ENCODE peak calls at places on chromosomes 1 and 21, in ten cellular contexts. One of them, this sample, is unnamed.
A peak's percentile ranks its signal among the peaks of the same experiment; 100 is the strongest.

GRCh38 chr1:8970870-8971337 is 25.2 kb downstream of the CA6 start:
- DNase-seq in effector memory CD4-positive, alpha-beta T cell: no peak
- DNase-seq in left ventricle myocardium inferior: no peak
- DNase-seq in left ventricle myocardium superior: no peak
- DNase-seq in activated naive CD8-positive, alpha-beta T cell treated with anti-CD3 and anti-CD28 coated beads, Interleukin-2, amount 50 U/mL, for 16 hours: no peak
- DNase-seq in posterior cingulate gyrus: no peak
- DNase-seq in SHP77: no peak
- DNase-seq in T follicular helper cell: peak; percentile 3
- DNase-seq in T1000: no peak
- DNase-seq in CD4-positive, alpha-beta T cell: peak; percentile 33
- DNase-seq in this sample: no peak

GRCh38 chr1:13642306-13643004 is 57.5 kb upstream of the PRDM2 start:
- DNase-seq in SHP77: no peak
- DNase-seq in T follicular helper cell: no peak
- DNase-seq in CD4-positive, alpha-beta T cell: no peak
- DNase-seq in T1000: no peak
- DNase-seq in posterior cingulate gyrus: no peak
- DNase-seq in left ventricle myocardium inferior: no peak
- DNase-seq in left ventricle myocardium superior: no peak
- DNase-seq in activated naive CD8-positive, alpha-beta T cell treated with anti-CD3 and anti-CD28 coated beads, Interleukin-2, amount 50 U/mL, for 16 hours: no peak
- DNase-seq in effector memory CD4-positive, alpha-beta T cell: no peak
- DNase-seq in this sample: peak; percentile 43

GRCh38 chr1:106637566-106637965 is 418.9 kb upstream of the PRMT6 start:
- DNase-seq in T1000: no peak
- DNase-seq in left ventricle myocardium superior: no peak
- DNase-seq in CD4-positive, alpha-beta T cell: no peak
- DNase-seq in posterior cingulate gyrus: no peak
- DNase-seq in activated naive CD8-positive, alpha-beta T cell treated with anti-CD3 and anti-CD28 coated beads, Interleukin-2, amount 50 U/mL, for 16 hours: no peak
- DNase-seq in SHP77: no peak
- DNase-seq in effector memory CD4-positive, alpha-beta T cell: no peak
- DNase-seq in left ventricle myocardium inferior: no peak
- DNase-seq in T follicular helper cell: no peak
- DNase-seq in this sample: no peak

GRCh38 chr1:99707535-99708142 is 58.8 kb downstream of the FRRS1 start:
- DNase-seq in T follicular helper cell: peak; percentile 17
- DNase-seq in left ventricle myocardium superior: peak; percentile 69
- DNase-seq in T1000: peak; percentile 23
- DNase-seq in left ventricle myocardium inferior: peak; percentile 62
- DNase-seq in SHP77: peak; percentile 41
- DNase-seq in CD4-positive, alpha-beta T cell: peak; percentile 28
- DNase-seq in posterior cingulate gyrus: no peak
- DNase-seq in effector memory CD4-positive, alpha-beta T cell: peak; percentile 14
- DNase-seq in activated naive CD8-positive, alpha-beta T cell treated with anti-CD3 and anti-CD28 coated beads, Interleukin-2, amount 50 U/mL, for 16 hours: no peak
- DNase-seq in this sample: peak; percentile 92

GRCh38 chr1:34987018-34987417 is 1.9 kb upstream of the TMEM35B start:
- DNase-seq in left ventricle myocardium superior: no peak
- DNase-seq in CD4-positive, alpha-beta T cell: no peak
- DNase-seq in SHP77: no peak
- DNase-seq in effector memory CD4-positive, alpha-beta T cell: no peak
- DNase-seq in activated naive CD8-positive, alpha-beta T cell treated with anti-CD3 and anti-CD28 coated beads, Interleukin-2, amount 50 U/mL, for 16 hours: no peak
- DNase-seq in posterior cingulate gyrus: no peak
- DNase-seq in left ventricle myocardium inferior: no peak
- DNase-seq in T follicular helper cell: no peak
- DNase-seq in T1000: no peak
- DNase-seq in this sample: no peak

GRCh38 chr1:67850611-67851075 is 17.4 kb upstream of the GNG12 start:
- DNase-seq in T1000: peak; percentile 56
- DNase-seq in SHP77: peak; percentile 37
- DNase-seq in left ventricle myocardium superior: peak; percentile 74
- DNase-seq in T follicular helper cell: no peak
- DNase-seq in CD4-positive, alpha-beta T cell: no peak
- DNase-seq in posterior cingulate gyrus: peak; percentile 31
- DNase-seq in left ventricle myocardium inferior: peak; percentile 71
- DNase-seq in activated naive CD8-positive, alpha-beta T cell treated with anti-CD3 and anti-CD28 coated beads, Interleukin-2, amount 50 U/mL, for 16 hours: no peak
- DNase-seq in effector memory CD4-positive, alpha-beta T cell: no peak
- DNase-seq in this sample: peak; percentile 71

GRCh38 chr1:145979746-145980435 is 15.4 kb downstream of the POLR3GL start:
- DNase-seq in SHP77: no peak
- DNase-seq in left ventricle myocardium superior: peak; percentile 39
- DNase-seq in left ventricle myocardium inferior: no peak
- DNase-seq in T follicular helper cell: no peak
- DNase-seq in posterior cingulate gyrus: no peak
- DNase-seq in CD4-positive, alpha-beta T cell: no peak
- DNase-seq in activated naive CD8-positive, alpha-beta T cell treated with anti-CD3 and anti-CD28 coated beads, Interleukin-2, amount 50 U/mL, for 16 hours: no peak
- DNase-seq in T1000: no peak
- DNase-seq in effector memory CD4-positive, alpha-beta T cell: no peak
- DNase-seq in this sample: no peak

GRCh38 chr1:22208265-22208972 is 65.5 kb upstream of the WNT4 start:
- DNase-seq in left ventricle myocardium superior: no peak
- DNase-seq in CD4-positive, alpha-beta T cell: no peak
- DNase-seq in posterior cingulate gyrus: no peak
- DNase-seq in activated naive CD8-positive, alpha-beta T cell treated with anti-CD3 and anti-CD28 coated beads, Interleukin-2, amount 50 U/mL, for 16 hours: no peak
- DNase-seq in SHP77: no peak
- DNase-seq in effector memory CD4-positive, alpha-beta T cell: no peak
- DNase-seq in T1000: no peak
- DNase-seq in T follicular helper cell: no peak
- DNase-seq in left ventricle myocardium inferior: no peak
- DNase-seq in this sample: no peak

GRCh38 chr1:227766015-227766634 is 30.9 kb downstream of the SNAP47 start:
- DNase-seq in posterior cingulate gyrus: no peak
- DNase-seq in effector memory CD4-positive, alpha-beta T cell: peak; percentile 74
- DNase-seq in activated naive CD8-positive, alpha-beta T cell treated with anti-CD3 and anti-CD28 coated beads, Interleukin-2, amount 50 U/mL, for 16 hours: peak; percentile 21
- DNase-seq in CD4-positive, alpha-beta T cell: peak; percentile 55
- DNase-seq in SHP77: peak; percentile 97
- DNase-seq in left ventricle myocardium inferior: no peak
- DNase-seq in T follicular helper cell: peak; percentile 42
- DNase-seq in T1000: no peak
- DNase-seq in left ventricle myocardium superior: peak; percentile 61
- DNase-seq in this sample: no peak

GRCh38 chr1:218030846-218031245 is 254.2 kb upstream of the RRP15 start:
- DNase-seq in activated naive CD8-positive, alpha-beta T cell treated with anti-CD3 and anti-CD28 coated beads, Interleukin-2, amount 50 U/mL, for 16 hours: no peak
- DNase-seq in effector memory CD4-positive, alpha-beta T cell: no peak
- DNase-seq in T1000: no peak
- DNase-seq in CD4-positive, alpha-beta T cell: no peak
- DNase-seq in T follicular helper cell: no peak
- DNase-seq in SHP77: no peak
- DNase-seq in left ventricle myocardium superior: no peak
- DNase-seq in posterior cingulate gyrus: no peak
- DNase-seq in left ventricle myocardium inferior: no peak
- DNase-seq in this sample: no peak

GRCh38 chr1:171628225-171628624 is 6.2 kb downstream of the MYOCOS start:
- DNase-seq in left ventricle myocardium inferior: no peak
- DNase-seq in posterior cingulate gyrus: no peak
- DNase-seq in T follicular helper cell: no peak
- DNase-seq in effector memory CD4-positive, alpha-beta T cell: no peak
- DNase-seq in T1000: no peak
- DNase-seq in CD4-positive, alpha-beta T cell: no peak
- DNase-seq in activated naive CD8-positive, alpha-beta T cell treated with anti-CD3 and anti-CD28 coated beads, Interleukin-2, amount 50 U/mL, for 16 hours: no peak
- DNase-seq in left ventricle myocardium superior: no peak
- DNase-seq in SHP77: no peak
- DNase-seq in this sample: no peak

GRCh38 chr1:211643324-211644212 is 31.9 kb downstream of the NEK2 start:
- DNase-seq in T follicular helper cell: peak; percentile 4
- DNase-seq in left ventricle myocardium superior: peak; percentile 45
- DNase-seq in SHP77: peak; percentile 66
- DNase-seq in effector memory CD4-positive, alpha-beta T cell: no peak
- DNase-seq in T1000: no peak
- DNase-seq in left ventricle myocardium inferior: no peak
- DNase-seq in CD4-positive, alpha-beta T cell: no peak
- DNase-seq in activated naive CD8-positive, alpha-beta T cell treated with anti-CD3 and anti-CD28 coated beads, Interleukin-2, amount 50 U/mL, for 16 hours: no peak
- DNase-seq in posterior cingulate gyrus: no peak
- DNase-seq in this sample: peak; percentile 24

GRCh38 chr1:6419803-6420593 is at the start of gene HES2:
- DNase-seq in effector memory CD4-positive, alpha-beta T cell: no peak
- DNase-seq in T1000: no peak
- DNase-seq in CD4-positive, alpha-beta T cell: no peak
- DNase-seq in T follicular helper cell: no peak
- DNase-seq in left ventricle myocardium inferior: no peak
- DNase-seq in activated naive CD8-positive, alpha-beta T cell treated with anti-CD3 and anti-CD28 coated beads, Interleukin-2, amount 50 U/mL, for 16 hours: no peak
- DNase-seq in left ventricle myocardium superior: peak; percentile 44
- DNase-seq in SHP77: no peak
- DNase-seq in posterior cingulate gyrus: no peak
- DNase-seq in this sample: peak; percentile 32

GRCh38 chr21:43902441-43902840 is 37.4 kb downstream of the AGPAT3 start:
- DNase-seq in left ventricle myocardium superior: no peak
- DNase-seq in effector memory CD4-positive, alpha-beta T cell: no peak
- DNase-seq in CD4-positive, alpha-beta T cell: no peak
- DNase-seq in T1000: no peak
- DNase-seq in SHP77: no peak
- DNase-seq in activated naive CD8-positive, alpha-beta T cell treated with anti-CD3 and anti-CD28 coated beads, Interleukin-2, amount 50 U/mL, for 16 hours: no peak
- DNase-seq in posterior cingulate gyrus: no peak
- DNase-seq in left ventricle myocardium inferior: no peak
- DNase-seq in T follicular helper cell: no peak
- DNase-seq in this sample: no peak

GRCh38 chr1:22056043-22056442 is 3.5 kb downstream of the CDC42 start:
- DNase-seq in left ventricle myocardium inferior: no peak
- DNase-seq in effector memory CD4-positive, alpha-beta T cell: no peak
- DNase-seq in CD4-positive, alpha-beta T cell: no peak
- DNase-seq in activated naive CD8-positive, alpha-beta T cell treated with anti-CD3 and anti-CD28 coated beads, Interleukin-2, amount 50 U/mL, for 16 hours: no peak
- DNase-seq in posterior cingulate gyrus: no peak
- DNase-seq in left ventricle myocardium superior: no peak
- DNase-seq in SHP77: no peak
- DNase-seq in T follicular helper cell: no peak
- DNase-seq in T1000: no peak
- DNase-seq in this sample: no peak

GRCh38 chr1:77316006-77316405 is 34.2 kb downstream of the AK5 start:
- DNase-seq in T1000: no peak
- DNase-seq in SHP77: no peak
- DNase-seq in left ventricle myocardium superior: no peak
- DNase-seq in activated naive CD8-positive, alpha-beta T cell treated with anti-CD3 and anti-CD28 coated beads, Interleukin-2, amount 50 U/mL, for 16 hours: no peak
- DNase-seq in posterior cingulate gyrus: no peak
- DNase-seq in T follicular helper cell: no peak
- DNase-seq in effector memory CD4-positive, alpha-beta T cell: no peak
- DNase-seq in left ventricle myocardium inferior: no peak
- DNase-seq in CD4-positive, alpha-beta T cell: no peak
- DNase-seq in this sample: no peak

GRCh38 chr1:19920132-19920710 is 3.2 kb downstream of the PLA2G2E start:
- DNase-seq in T follicular helper cell: no peak
- DNase-seq in T1000: no peak
- DNase-seq in activated naive CD8-positive, alpha-beta T cell treated with anti-CD3 and anti-CD28 coated beads, Interleukin-2, amount 50 U/mL, for 16 hours: no peak
- DNase-seq in effector memory CD4-positive, alpha-beta T cell: no peak
- DNase-seq in posterior cingulate gyrus: no peak
- DNase-seq in CD4-positive, alpha-beta T cell: no peak
- DNase-seq in left ventricle myocardium inferior: no peak
- DNase-seq in SHP77: no peak
- DNase-seq in left ventricle myocardium superior: no peak
- DNase-seq in this sample: no peak

GRCh38 chr21:45700461-45700860 is 56.9 kb downstream of the PCBP3 start:
- DNase-seq in effector memory CD4-positive, alpha-beta T cell: no peak
- DNase-seq in left ventricle myocardium inferior: no peak
- DNase-seq in activated naive CD8-positive, alpha-beta T cell treated with anti-CD3 and anti-CD28 coated beads, Interleukin-2, amount 50 U/mL, for 16 hours: no peak
- DNase-seq in T follicular helper cell: no peak
- DNase-seq in CD4-positive, alpha-beta T cell: no peak
- DNase-seq in posterior cingulate gyrus: no peak
- DNase-seq in T1000: no peak
- DNase-seq in SHP77: no peak
- DNase-seq in left ventricle myocardium superior: no peak
- DNase-seq in this sample: peak; percentile 24

GRCh38 chr1:241992734-241993133 is 6.2 kb downstream of the MAP1LC3C start:
- DNase-seq in CD4-positive, alpha-beta T cell: no peak
- DNase-seq in left ventricle myocardium superior: no peak
- DNase-seq in left ventricle myocardium inferior: no peak
- DNase-seq in SHP77: no peak
- DNase-seq in T1000: no peak
- DNase-seq in effector memory CD4-positive, alpha-beta T cell: no peak
- DNase-seq in activated naive CD8-positive, alpha-beta T cell treated with anti-CD3 and anti-CD28 coated beads, Interleukin-2, amount 50 U/mL, for 16 hours: no peak
- DNase-seq in posterior cingulate gyrus: no peak
- DNase-seq in T follicular helper cell: no peak
- DNase-seq in this sample: no peak

GRCh38 chr1:60974973-60975372 is 107.4 kb upstream of the NFIA start:
- DNase-seq in T1000: no peak
- DNase-seq in left ventricle myocardium inferior: no peak
- DNase-seq in left ventricle myocardium superior: no peak
- DNase-seq in posterior cingulate gyrus: no peak
- DNase-seq in effector memory CD4-positive, alpha-beta T cell: no peak
- DNase-seq in SHP77: no peak
- DNase-seq in activated naive CD8-positive, alpha-beta T cell treated with anti-CD3 and anti-CD28 coated beads, Interleukin-2, amount 50 U/mL, for 16 hours: no peak
- DNase-seq in CD4-positive, alpha-beta T cell: no peak
- DNase-seq in T follicular helper cell: no peak
- DNase-seq in this sample: no peak

GRCh38 chr1:189880135-189880534 is 597.5 kb downstream of the BRINP3 start:
- DNase-seq in posterior cingulate gyrus: no peak
- DNase-seq in T follicular helper cell: no peak
- DNase-seq in left ventricle myocardium inferior: no peak
- DNase-seq in left ventricle myocardium superior: no peak
- DNase-seq in SHP77: no peak
- DNase-seq in activated naive CD8-positive, alpha-beta T cell treated with anti-CD3 and anti-CD28 coated beads, Interleukin-2, amount 50 U/mL, for 16 hours: no peak
- DNase-seq in CD4-positive, alpha-beta T cell: no peak
- DNase-seq in T1000: no peak
- DNase-seq in effector memory CD4-positive, alpha-beta T cell: no peak
- DNase-seq in this sample: no peak

GRCh38 chr1:68207129-68207689 is 25.1 kb downstream of the WLS start:
- DNase-seq in T follicular helper cell: no peak
- DNase-seq in activated naive CD8-positive, alpha-beta T cell treated with anti-CD3 and anti-CD28 coated beads, Interleukin-2, amount 50 U/mL, for 16 hours: no peak
- DNase-seq in posterior cingulate gyrus: no peak
- DNase-seq in SHP77: no peak
- DNase-seq in left ventricle myocardium inferior: no peak
- DNase-seq in left ventricle myocardium superior: no peak
- DNase-seq in T1000: no peak
- DNase-seq in effector memory CD4-positive, alpha-beta T cell: no peak
- DNase-seq in CD4-positive, alpha-beta T cell: no peak
- DNase-seq in this sample: no peak

GRCh38 chr1:181647314-181648035 is 164.2 kb downstream of the CACNA1E start:
- DNase-seq in effector memory CD4-positive, alpha-beta T cell: no peak
- DNase-seq in CD4-positive, alpha-beta T cell: no peak
- DNase-seq in left ventricle myocardium inferior: no peak
- DNase-seq in T1000: no peak
- DNase-seq in SHP77: no peak
- DNase-seq in left ventricle myocardium superior: no peak
- DNase-seq in T follicular helper cell: no peak
- DNase-seq in posterior cingulate gyrus: no peak
- DNase-seq in activated naive CD8-positive, alpha-beta T cell treated with anti-CD3 and anti-CD28 coated beads, Interleukin-2, amount 50 U/mL, for 16 hours: no peak
- DNase-seq in this sample: no peak

GRCh38 chr1:37763791-37764741 is 854 bp downstream of the EPHA10 start:
- DNase-seq in T follicular helper cell: no peak
- DNase-seq in left ventricle myocardium superior: peak; percentile 37
- DNase-seq in activated naive CD8-positive, alpha-beta T cell treated with anti-CD3 and anti-CD28 coated beads, Interleukin-2, amount 50 U/mL, for 16 hours: no peak
- DNase-seq in T1000: no peak
- DNase-seq in effector memory CD4-positive, alpha-beta T cell: no peak
- DNase-seq in left ventricle myocardium inferior: no peak
- DNase-seq in SHP77: no peak
- DNase-seq in CD4-positive, alpha-beta T cell: peak; percentile 7
- DNase-seq in posterior cingulate gyrus: peak; percentile 52
- DNase-seq in this sample: peak; percentile 68

GRCh38 chr1:228289996-228290881 is 82.4 kb downstream of the OBSCN start:
- DNase-seq in left ventricle myocardium superior: peak; percentile 21
- DNase-seq in effector memory CD4-positive, alpha-beta T cell: no peak
- DNase-seq in CD4-positive, alpha-beta T cell: no peak
- DNase-seq in activated naive CD8-positive, alpha-beta T cell treated with anti-CD3 and anti-CD28 coated beads, Interleukin-2, amount 50 U/mL, for 16 hours: no peak
- DNase-seq in posterior cingulate gyrus: no peak
- DNase-seq in left ventricle myocardium inferior: no peak
- DNase-seq in T follicular helper cell: no peak
- DNase-seq in SHP77: no peak
- DNase-seq in T1000: no peak
- DNase-seq in this sample: no peak

GRCh38 chr1:64598100-64598571 is 128.2 kb downstream of the CACHD1 start:
- DNase-seq in left ventricle myocardium superior: no peak
- DNase-seq in T follicular helper cell: no peak
- DNase-seq in activated naive CD8-positive, alpha-beta T cell treated with anti-CD3 and anti-CD28 coated beads, Interleukin-2, amount 50 U/mL, for 16 hours: no peak
- DNase-seq in CD4-positive, alpha-beta T cell: no peak
- DNase-seq in posterior cingulate gyrus: no peak
- DNase-seq in SHP77: no peak
- DNase-seq in left ventricle myocardium inferior: no peak
- DNase-seq in effector memory CD4-positive, alpha-beta T cell: no peak
- DNase-seq in T1000: no peak
- DNase-seq in this sample: no peak

GRCh38 chr21:44752701-44753235 is 41.4 kb upstream of the TSPEAR start:
- DNase-seq in T1000: no peak
- DNase-seq in posterior cingulate gyrus: no peak
- DNase-seq in CD4-positive, alpha-beta T cell: no peak
- DNase-seq in left ventricle myocardium superior: no peak
- DNase-seq in activated naive CD8-positive, alpha-beta T cell treated with anti-CD3 and anti-CD28 coated beads, Interleukin-2, amount 50 U/mL, for 16 hours: no peak
- DNase-seq in left ventricle myocardium inferior: no peak
- DNase-seq in T follicular helper cell: no peak
- DNase-seq in SHP77: no peak
- DNase-seq in effector memory CD4-positive, alpha-beta T cell: no peak
- DNase-seq in this sample: no peak

GRCh38 chr21:33569986-33570385 is 18.5 kb downstream of the DONSON start:
- DNase-seq in effector memory CD4-positive, alpha-beta T cell: no peak
- DNase-seq in CD4-positive, alpha-beta T cell: no peak
- DNase-seq in left ventricle myocardium superior: no peak
- DNase-seq in posterior cingulate gyrus: no peak
- DNase-seq in T follicular helper cell: no peak
- DNase-seq in T1000: no peak
- DNase-seq in SHP77: no peak
- DNase-seq in left ventricle myocardium inferior: no peak
- DNase-seq in activated naive CD8-positive, alpha-beta T cell treated with anti-CD3 and anti-CD28 coated beads, Interleukin-2, amount 50 U/mL, for 16 hours: no peak
- DNase-seq in this sample: no peak